ENCODE peak calls at places on chromosomes 13 and 19, in eight cellular contexts. L is left ventricle myocardium inferior, R is transverse colon, X is HL-60, Y is fibroblast of lung, A is endothelial cell of umbilical vein, T is pancreas, D is uterus. V is an unnamed sample.

GRCh38 chr19:18999896-19000620 is 33.3 kb downstream of the SUGP2 start:
- DNase-seq in L (no peak), R (no peak), X (no peak), Y (no peak), A (no peak), T (no peak), D (no peak), V (no peak)

GRCh38 chr13:102682727-102683126 is 12.1 kb downstream of the METTL21C start:
- DNase-seq in L (no peak), R (no peak), X (no peak), Y (no peak), A (no peak), T (no peak), D (no peak), V (no peak)

GRCh38 chr13:64725492-64725891 is 2504.6 kb downstream of the PCDH9 start:
- DNase-seq in L (no peak), R (no peak), X (no peak), Y (no peak), A (no peak), T (no peak), D (no peak), V (no peak)

GRCh38 chr13:20118268-20119140 is 42.3 kb downstream of the GJA3 start:
- DNase-seq in L (peak), R (peak), X (no peak), Y (peak), A (peak), T (peak), D (peak), V (no peak)

GRCh38 chr13:75195479-75196111 is 286.4 kb downstream of the TBC1D4 start:
- DNase-seq in L (no peak), R (no peak), X (no peak), Y (no peak), A (no peak), T (no peak), D (no peak), V (peak)

GRCh38 chr13:28540612-28541011 is 45.7 kb upstream of the FLT1 start:
- DNase-seq in L (no peak), R (no peak), X (no peak), Y (no peak), A (no peak), T (no peak), D (no peak), V (peak)

GRCh38 chr19:44747739-44748425 is 626 bp upstream of the BCL3 start:
- DNase-seq in L (peak), R (peak), X (peak), Y (peak), A (peak), T (peak), D (peak), V (no peak)

GRCh38 chr19:47436712-47437401 is 17.5 kb upstream of the MEIS3 start:
- DNase-seq in L (peak), R (peak), X (peak), Y (peak), A (peak), T (peak), D (peak), V (peak)

GRCh38 chr13:24788538-24788937 is 24.6 kb downstream of the RNF17 start:
- DNase-seq in L (no peak), R (no peak), X (no peak), Y (no peak), A (no peak), T (no peak), D (no peak), V (no peak)

GRCh38 chr19:23262892-23263291 is 12.7 kb upstream of the ZNF724 start:
- DNase-seq in L (no peak), R (no peak), X (no peak), Y (no peak), A (no peak), T (no peak), D (no peak), V (no peak)

GRCh38 chr19:4916292-4917082 is 7.2 kb downstream of the UHRF1 start:
- DNase-seq in L (no peak), R (peak), X (no peak), Y (no peak), A (peak), T (no peak), D (no peak), V (no peak)

GRCh38 chr13:46679369-46680180 is 117.4 kb downstream of the ESD start:
- DNase-seq in L (no peak), R (peak), X (no peak), Y (peak), A (no peak), T (no peak), D (peak), V (peak)
- H3K4me3 ChIP-seq in L (peak), R (peak), X (no peak), Y (peak), A (no peak), T (no peak), D (peak), V (no peak)

DNA sequence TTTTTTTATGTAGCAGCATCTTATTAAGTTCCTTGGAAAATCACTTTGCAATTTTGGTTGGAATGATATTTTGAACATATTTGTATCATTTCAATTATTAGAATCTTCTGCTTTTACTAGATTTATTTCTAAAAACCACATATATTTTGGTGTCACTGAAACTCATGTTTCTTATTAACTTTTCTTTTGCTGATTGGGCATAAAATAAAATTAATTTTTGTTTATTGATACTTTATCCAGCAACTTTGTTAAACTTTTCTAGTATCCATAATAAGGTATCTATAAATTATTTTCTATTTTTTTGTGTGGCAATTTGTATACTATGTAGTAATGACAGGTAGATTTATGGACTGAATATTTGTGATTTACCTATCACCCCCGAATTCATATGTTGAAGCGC is 556.4 kb upstream of the ATXN8OS start:
- DNase-seq in L (no peak), R (no peak), X (no peak), Y (no peak), A (no peak), T (no peak), D (no peak), V (no peak)
- H3K4me3 ChIP-seq in L (no peak), R (no peak), X (no peak), Y (no peak), A (no peak), T (no peak), D (no peak), V (no peak)

DNA sequence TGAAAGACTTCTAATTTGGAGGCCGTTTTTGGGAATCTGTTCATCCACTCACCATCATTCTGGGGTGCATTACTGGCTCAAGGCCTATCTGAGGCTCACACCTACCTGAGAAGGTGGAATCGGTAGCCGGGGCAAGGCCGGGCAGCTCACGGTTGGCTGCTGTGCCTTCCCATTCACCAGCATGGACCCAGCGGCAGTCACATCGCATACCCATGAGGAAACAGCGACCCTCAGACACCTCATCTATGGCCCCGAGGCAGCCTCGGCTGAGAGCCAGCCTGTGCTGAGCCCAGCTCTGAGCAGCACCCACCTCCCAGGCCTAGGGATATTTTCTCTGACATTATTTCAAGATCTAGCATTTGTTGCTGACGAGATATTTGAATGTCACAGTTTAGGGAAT is 130.5 kb downstream of the ATP11A start:
- DNase-seq in L (no peak), R (no peak), X (no peak), Y (no peak), A (no peak), T (no peak), D (no peak), V (no peak)
- H3K4me3 ChIP-seq in L (no peak), R (no peak), X (no peak), Y (no peak), A (no peak), T (no peak), D (no peak), V (no peak)

GRCh38 chr13:90787007-90787406 is 560.5 kb upstream of the MIR17HG start:
- DNase-seq in L (no peak), R (no peak), X (no peak), Y (peak), A (no peak), T (no peak), D (no peak), V (peak)

GRCh38 chr13:90793261-90793785 is 554.2 kb upstream of the MIR17HG start:
- DNase-seq in L (no peak), R (no peak), X (no peak), Y (peak), A (no peak), T (no peak), D (no peak), V (no peak)

GRCh38 chr13:90797335-90797734 is 550.2 kb upstream of the MIR17HG start:
- DNase-seq in L (no peak), R (no peak), X (no peak), Y (no peak), A (no peak), T (no peak), D (no peak), V (no peak)

GRCh38 chr13:90792335-90792734 is 555.2 kb upstream of the MIR17HG start:
- DNase-seq in L (no peak), R (no peak), X (no peak), Y (peak), A (no peak), T (no peak), D (no peak), V (no peak)
- H3K4me3 ChIP-seq in L (no peak), R (no peak), X (no peak), Y (no peak), A (no peak), T (no peak), D (no peak), V (no peak)

GRCh38 chr19:48877900-48878218 is 5.6 kb downstream of the PPP1R15A start:
- DNase-seq in L (no peak), R (no peak), X (no peak), Y (no peak), A (peak), T (no peak), D (no peak), V (no peak)
- H3K4me3 ChIP-seq in L (no peak), R (no peak), X (no peak), Y (no peak), A (no peak), T (no peak), D (no peak), V (no peak)

GRCh38 chr13:29702912-29703351 is 107.4 kb upstream of the SLC7A1 start:
- DNase-seq in L (peak), R (no peak), X (no peak), Y (peak), A (peak), T (no peak), D (peak), V (peak)
- H3K4me3 ChIP-seq in L (peak), R (no peak), X (no peak), Y (no peak), A (no peak), T (no peak), D (no peak), V (peak)